ENCODE peak calls at places on chromosomes 11 and 22, in four cellular contexts. C is HL-60, S is K562, N is GM12878. H is an unnamed sample.

GRCh38 chr22:39530692-39531331 is 1.7 kb downstream of the RPS19BP1 start:
- DNase-seq in N (no peak), C (peak; percentile 85), S (peak; percentile 69), H (no peak)

GRCh38 chr11:78319453-78319955 is 98.1 kb downstream of the GAB2 start:
- DNase-seq in C (no peak), N (no peak), S (no peak), H (no peak)

GRCh38 chr11:126890561-126890960 is 110.0 kb downstream of the KIRREL3 start:
- DNase-seq in N (no peak), C (no peak), S (no peak), H (no peak)

GRCh38 chr11:102793677-102794290 is 4.2 kb downstream of the MMP1 start:
- DNase-seq in N (no peak), S (no peak), C (no peak), H (no peak)

GRCh38 chr22:42686756-42687491 is 33.7 kb downstream of the A4GALT start:
- DNase-seq in S (no peak), C (no peak), N (no peak), H (no peak)

GRCh38 chr11:92886243-92886905 is 83.1 kb upstream of the MTNR1B start:
- DNase-seq in N (peak; percentile 3), S (peak; percentile 58), C (peak; percentile 31), H (peak; percentile 38)

GRCh38 chr11:73178681-73179080 is 36.6 kb upstream of the FCHSD2 start:
- DNase-seq in C (no peak), S (no peak), N (no peak), H (no peak)

GRCh38 chr22:25353516-25354445 is 134.3 kb downstream of the CRYBB2 start:
- DNase-seq in S (no peak), C (no peak), N (no peak), H (no peak)

GRCh38 chr11:74480683-74481417 is 12.7 kb downstream of the LIPT2 start:
- DNase-seq in S (no peak), C (no peak), N (no peak), H (no peak)
- TF ChIP-seq SPI1 in S (no peak), C (no peak), N (no peak), H (no peak)

DNA sequence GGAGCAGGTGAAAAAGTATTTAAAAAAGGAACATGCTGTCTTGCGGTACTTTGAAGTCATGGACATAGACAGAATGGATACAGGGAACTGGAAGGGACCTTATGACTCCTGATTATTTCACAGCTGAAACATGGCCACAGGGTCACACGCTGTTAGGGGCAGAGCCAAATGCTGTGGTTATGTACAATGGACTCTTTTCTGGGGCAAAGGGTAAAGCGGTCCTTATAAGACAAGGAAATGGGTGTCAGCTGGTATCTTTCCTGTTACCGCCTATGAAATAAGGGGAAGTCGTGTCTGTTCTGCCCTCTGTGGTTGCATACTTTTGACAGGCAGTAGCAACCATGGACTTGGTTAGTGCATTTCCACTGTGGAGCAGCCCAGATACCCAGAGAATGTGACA is 12.8 kb upstream of the ST14 start:
- DNase-seq in S (no peak), N (no peak), C (peak; percentile 90), H (no peak)
- TF ChIP-seq POLR2AphosphoS5 in S (no peak), N (no peak), C (no peak), H (no peak)

GRCh38 chr22:46053563-46054090 is 76.7 kb upstream of the WNT7B start:
- DNase-seq in S (no peak), N (no peak), C (peak; percentile 47), H (peak; percentile 57)
- TF ChIP-seq SPI1 in S (no peak), N (no peak), C (no peak), H (no peak)

GRCh38 chr11:121577106-121577505 is 124.3 kb upstream of the SORL1-AS1 start:
- DNase-seq in C (no peak), N (no peak), S (no peak), H (no peak)

GRCh38 chr11:121576531-121576930 is 123.8 kb upstream of the SORL1-AS1 start:
- DNase-seq in C (no peak), S (no peak), N (peak; percentile 81), H (no peak)

GRCh38 chr11:121575963-121576290 is 123.2 kb upstream of the SORL1-AS1 start:
- DNase-seq in C (no peak), S (no peak), N (no peak), H (no peak)

GRCh38 chr11:121572581-121573059 is 119.9 kb upstream of the SORL1-AS1 start:
- DNase-seq in N (no peak), C (peak; percentile 84), S (no peak), H (no peak)

GRCh38 chr11:121575250-121575962 is 122.6 kb upstream of the SORL1-AS1 start:
- DNase-seq in C (peak; percentile 52), N (peak; percentile 74), S (no peak), H (no peak)
- TF ChIP-seq POLR2AphosphoS5 in C (peak; percentile 35), N (no peak), S (no peak), H (no peak)

DNA sequence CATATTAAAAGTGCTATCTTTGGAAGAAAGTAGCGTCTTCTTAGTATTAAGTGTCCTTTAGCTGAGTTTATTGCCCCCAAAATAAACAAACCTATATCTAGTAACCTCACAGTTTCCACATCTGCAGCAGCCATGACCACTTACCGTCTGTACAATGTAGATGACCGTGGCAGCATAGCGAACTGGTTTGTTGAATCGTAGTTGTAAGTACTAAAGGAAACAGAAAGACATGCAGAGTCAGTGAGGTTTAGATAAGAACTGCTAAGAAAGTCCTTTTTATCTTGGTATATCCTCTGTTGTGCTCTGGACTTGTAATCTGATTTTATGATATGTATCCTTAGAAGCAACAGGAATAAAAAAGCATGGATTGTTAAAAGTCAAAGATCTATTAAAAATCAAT is 9.4 kb downstream of the SLC5A12 start:
- DNase-seq in N (no peak), C (no peak), S (no peak), H (no peak)
- TF ChIP-seq SPI1 in N (no peak), C (no peak), S (no peak), H (no peak)

GRCh38 chr11:47409440-47410403 is 1.3 kb downstream of the SLC39A13 start:
- DNase-seq in C (no peak), N (no peak), S (no peak), H (no peak)

GRCh38 chr11:47406896-47407745 is 1.3 kb upstream of the SLC39A13 start:
- DNase-seq in S (peak; percentile 33), C (peak; percentile 34), N (no peak), H (no peak)

GRCh38 chr11:47410404-47411264 is 2.2 kb downstream of the SLC39A13 start:
- DNase-seq in C (no peak), N (no peak), S (no peak), H (no peak)

GRCh38 chr11:47408598-47409439 is 429 bp downstream of the SLC39A13 start:
- DNase-seq in N (no peak), C (no peak), S (no peak), H (no peak)

DNA sequence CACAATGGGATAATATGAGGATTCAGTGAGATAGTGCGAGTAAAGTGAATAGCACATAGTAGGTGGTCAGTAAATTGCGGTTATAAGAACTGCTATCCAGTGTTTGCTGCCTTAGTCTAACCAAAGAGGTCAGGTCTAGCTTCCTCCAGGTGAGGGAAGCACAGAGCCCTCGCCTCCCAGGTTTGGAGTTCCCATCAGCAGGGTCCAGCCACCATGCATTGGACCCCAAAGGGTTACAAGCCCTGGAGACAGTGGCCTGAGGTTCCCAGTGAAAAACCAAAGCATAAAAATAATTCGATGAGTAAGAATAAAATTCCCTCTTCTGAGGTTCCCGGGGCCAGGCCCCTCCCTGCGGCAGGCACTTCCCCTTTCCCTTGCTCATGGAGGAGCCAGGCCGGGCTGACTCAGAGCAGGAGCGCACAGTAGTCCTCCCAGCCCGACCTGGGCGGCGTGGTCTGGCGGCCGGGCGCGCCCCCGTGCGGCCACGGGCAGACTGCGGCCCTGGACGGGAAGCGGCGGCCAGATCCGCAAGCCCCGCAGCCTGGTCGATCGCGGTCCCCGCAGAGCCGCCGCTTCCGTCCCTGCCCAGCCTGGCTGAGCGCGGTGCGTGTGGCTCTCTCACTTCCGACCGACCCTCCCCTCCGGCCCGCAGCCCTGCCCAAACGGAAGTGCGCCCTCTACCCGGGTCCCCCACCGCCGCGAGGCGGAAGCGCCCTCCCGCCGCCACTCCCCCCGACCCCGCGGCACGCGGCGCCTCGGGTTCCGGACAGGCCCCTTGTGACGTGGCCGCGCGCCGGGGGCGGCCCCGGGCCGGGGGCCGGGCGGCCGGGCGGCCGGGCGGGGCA is at the start of gene SLC39A13:
- DNase-seq in S (peak; percentile 98), N (peak; percentile 79), C (peak; percentile 96), H (peak; percentile 98)
- TF ChIP-seq POLR2AphosphoS5 in S (peak; percentile 28), N (peak; percentile 58), C (peak; percentile 74), H (peak; percentile 55)

GRCh38 chr11:45180888-45181594 is 34.6 kb downstream of the PRDM11 start:
- DNase-seq in N (no peak), S (peak; percentile 75), C (peak; percentile 24), H (no peak)
- TF ChIP-seq SPI1 in N (no peak), S (no peak), C (no peak), H (no peak)

H was measured in GM12891.